ENCODE peak calls at places on chromosomes 13 and 19, in ten cellular contexts. A is T-helper 9 cell; P is foreskin fibroblast; O is stimulated activated effector memory CD8-positive, alpha-beta T cell treated with anti-CD3 and anti-CD28 coated beads, Interleukin-12 subunit alpha, Interleukin-12 subunit beta, amount 100 ng/mL, for 72 hours; M is NCI-H748 treated with DMSO at 0.1 percent for 48 hours; Z is AG04450; K is fibroblast of the conjunctiva; L is activated T-helper 9 cell treated with anti-CD3 and anti-CD28 coated beads, Interleukin-2, amount 50 U/mL, for 16 hours; Y is activated T-helper 1 cell treated with Interleukin-2 at 50 U/mL for 16 hours; J is stimulated activated CD8-positive, alpha-beta memory T cell treated with anti-CD3 and anti-CD28 coated beads, Interleukin-7, amount 100 ng/mL, for 1 hour. B is an unnamed sample.
A peak's percentile ranks its signal among the peaks of the same experiment; 100 is the strongest.

GRCh38 chr13:52195052-52195837 is 35.8 kb upstream of the NEK3 start:
- DNase-seq in A (peak; percentile 17), P (peak; percentile 70), O (peak; percentile 77), M (no peak), Z (peak; percentile 26), K (peak; percentile 70), L (peak; percentile 45), Y (peak; percentile 47), J (peak; percentile 5), B (peak; percentile 48)

GRCh38 chr13:47166341-47166740 is 269.5 kb upstream of the HTR2A start:
- DNase-seq in A (no peak), P (no peak), O (no peak), M (no peak), Z (no peak), K (no peak), L (no peak), Y (no peak), J (no peak), B (no peak)

GRCh38 chr13:27200413-27201066 is 28.9 kb upstream of the USP12 start:
- DNase-seq in A (no peak), P (no peak), O (no peak), M (no peak), Z (no peak), K (no peak), L (no peak), Y (no peak), J (no peak), B (no peak)

GRCh38 chr13:46751811-46752635 is 44.9 kb downstream of the ESD start:
- DNase-seq in A (peak; percentile 1), P (no peak), O (peak; percentile 79), M (no peak), Z (no peak), K (no peak), L (peak; percentile 16), Y (peak; percentile 22), J (peak; percentile 15), B (no peak)

GRCh38 chr13:104832265-104832664 is 1703.2 kb downstream of the EFNB2 start:
- DNase-seq in A (no peak), P (no peak), O (no peak), M (no peak), Z (no peak), K (no peak), L (no peak), Y (no peak), J (no peak), B (no peak)

GRCh38 chr13:100131863-100132574 is 43.1 kb downstream of the PCCA start:
- DNase-seq in A (no peak), P (peak; percentile 91), O (peak; percentile 51), M (no peak), Z (peak; percentile 23), K (no peak), L (no peak), Y (no peak), J (no peak), B (peak; percentile 87)

GRCh38 chr19:1453525-1454371 is 3.8 kb downstream of the APC2 start:
- DNase-seq in A (no peak), P (no peak), O (no peak), M (no peak), Z (no peak), K (no peak), L (no peak), Y (no peak), J (no peak), B (no peak)

GRCh38 chr19:19145281-19145999 is 7.2 kb upstream of the TMEM161A start:
- DNase-seq in A (no peak), P (no peak), O (no peak), M (no peak), Z (no peak), K (no peak), L (no peak), Y (no peak), J (no peak), B (no peak)

GRCh38 chr13:64928704-64929499 is 2301.2 kb downstream of the PCDH9 start:
- DNase-seq in A (no peak), P (peak; percentile 51), O (no peak), M (no peak), Z (peak; percentile 27), K (peak; percentile 49), L (no peak), Y (no peak), J (no peak), B (peak; percentile 19)

GRCh38 chr19:814108-815078 is 7.4 kb downstream of the PLPPR3 start:
- DNase-seq in A (no peak), P (no peak), O (no peak), M (no peak), Z (no peak), K (no peak), L (no peak), Y (no peak), J (no peak), B (no peak)

GRCh38 chr19:4456566-4456842 is 1.1 kb downstream of the UBXN6 start:
- DNase-seq in A (no peak), P (peak; percentile 54), O (no peak), M (no peak), Z (no peak), K (peak; percentile 36), L (no peak), Y (no peak), J (no peak), B (no peak)

GRCh38 chr13:30617315-30618185 is at the start of gene USPL1:
- DNase-seq in A (peak; percentile 97), P (peak; percentile 100), O (peak; percentile 100), M (peak; percentile 100), Z (peak; percentile 99), K (peak; percentile 98), L (peak; percentile 99), Y (peak; percentile 99), J (peak; percentile 98), B (peak; percentile 94)

GRCh38 chr13:31968473-31968872 is 63.1 kb upstream of the FRY start:
- DNase-seq in A (no peak), P (no peak), O (no peak), M (no peak), Z (no peak), K (no peak), L (no peak), Y (no peak), J (no peak), B (no peak)

GRCh38 chr19:15506074-15506565 is 2.2 kb upstream of the CYP4F22 start:
- DNase-seq in A (no peak), P (no peak), O (no peak), M (no peak), Z (no peak), K (no peak), L (no peak), Y (no peak), J (no peak), B (no peak)

GRCh38 chr19:7789447-7789846 is 26.4 kb downstream of the CLEC4M start:
- DNase-seq in A (peak; percentile 23), P (no peak), O (no peak), M (no peak), Z (no peak), K (no peak), L (no peak), Y (peak; percentile 9), J (no peak), B (no peak)

GRCh38 chr13:30156270-30156669 is 151.1 kb downstream of the KATNAL1 start:
- DNase-seq in A (no peak), P (no peak), O (no peak), M (no peak), Z (no peak), K (no peak), L (no peak), Y (no peak), J (no peak), B (no peak)

GRCh38 chr19:5627395-5627904 is 4.6 kb downstream of the SAFB start:
- DNase-seq in A (no peak), P (peak; percentile 51), O (no peak), M (no peak), Z (no peak), K (no peak), L (no peak), Y (no peak), J (no peak), B (peak; percentile 40)

GRCh38 chr19:16325161-16325527 is 518 bp downstream of the KLF2 start:
- DNase-seq in A (peak; percentile 41), P (no peak), O (peak; percentile 73), M (no peak), Z (no peak), K (no peak), L (peak; percentile 34), Y (peak; percentile 35), J (no peak), B (no peak)

GRCh38 chr19:3556978-3557460 is 367 bp downstream of the MFSD12 start:
- DNase-seq in A (peak; percentile 70), P (no peak), O (peak; percentile 74), M (no peak), Z (no peak), K (no peak), L (peak; percentile 65), Y (peak; percentile 55), J (peak; percentile 45), B (no peak)

GRCh38 chr19:49889687-49890348 is 6.9 kb downstream of the IL4I1 start:
- DNase-seq in A (peak; percentile 62), P (peak; percentile 73), O (no peak), M (peak; percentile 17), Z (no peak), K (peak; percentile 43), L (peak; percentile 65), Y (peak; percentile 65), J (peak; percentile 47), B (no peak)

GRCh38 chr13:96821381-96821780 is 172.9 kb downstream of the OXGR1 start:
- DNase-seq in A (no peak), P (peak; percentile 69), O (no peak), M (no peak), Z (no peak), K (peak; percentile 45), L (no peak), Y (no peak), J (no peak), B (no peak)

GRCh38 chr19:1809663-1810062 is 2.4 kb downstream of the ATP8B3 start:
- DNase-seq in A (no peak), P (no peak), O (no peak), M (no peak), Z (no peak), K (no peak), L (no peak), Y (no peak), J (no peak), B (no peak)

GRCh38 chr19:19039901-19040300 is 6.5 kb downstream of the ARMC6 start:
- DNase-seq in A (no peak), P (no peak), O (no peak), M (no peak), Z (no peak), K (no peak), L (no peak), Y (no peak), J (no peak), B (no peak)

GRCh38 chr13:113853518-113854237 is 10.2 kb downstream of the GAS6 start:
- DNase-seq in A (no peak), P (no peak), O (no peak), M (no peak), Z (no peak), K (no peak), L (no peak), Y (no peak), J (no peak), B (no peak)

GRCh38 chr13:109684836-109685602 is 101.4 kb downstream of the IRS2 start:
- DNase-seq in A (no peak), P (no peak), O (no peak), M (no peak), Z (no peak), K (no peak), L (no peak), Y (no peak), J (no peak), B (no peak)

GRCh38 chr13:19772306-19772705 is 10.4 kb downstream of the PSPC1 start:
- DNase-seq in A (no peak), P (no peak), O (no peak), M (no peak), Z (no peak), K (no peak), L (no peak), Y (no peak), J (no peak), B (no peak)

GRCh38 chr13:33110713-33111413 is 94.6 kb downstream of the KL start:
- DNase-seq in A (no peak), P (peak; percentile 45), O (no peak), M (no peak), Z (no peak), K (no peak), L (no peak), Y (no peak), J (no peak), B (no peak)

GRCh38 chr19:36604656-36605100 is 435 bp upstream of the ZNF382 start:
- DNase-seq in A (peak; percentile 78), P (peak; percentile 47), O (peak; percentile 88), M (no peak), Z (no peak), K (no peak), L (peak; percentile 83), Y (peak; percentile 76), J (peak; percentile 74), B (no peak)